ENCODE peak calls at places on chromosome 9, in eight cellular contexts. U is heart left ventricle, I is left ventricle myocardium inferior, D is ascending aorta, A is sigmoid colon, P is foreskin fibroblast, J is AG09319, W is GM13976. V is an unnamed sample.

GRCh38 chr9:102795532-102795931 is 199.6 kb upstream of the CYLC2 start:
- DNase-seq in W (no peak), I (no peak), U (no peak), J (no peak), A (no peak), D (no peak), P (no peak), V (no peak)

GRCh38 chr9:4333787-4334186 is 33.9 kb upstream of the GLIS3 start:
- DNase-seq in D (no peak), I (no peak), U (no peak), W (no peak), J (no peak), A (no peak), P (no peak), V (no peak)

GRCh38 chr9:37295796-37296195 is 126.7 kb upstream of the GRHPR start:
- DNase-seq in W (no peak), P (no peak), D (no peak), J (no peak), U (no peak), A (no peak), I (no peak), V (no peak)

GRCh38 chr9:73149371-73150067 is 2.1 kb upstream of the ANXA1 start:
- DNase-seq in J (no peak), W (peak), I (no peak), P (peak), U (no peak), A (no peak), D (no peak), V (peak)

GRCh38 chr9:5629312-5630037 is 568 bp downstream of the RIC1 start:
- DNase-seq in A (peak), J (no peak), I (peak), P (peak), U (peak), W (peak), D (no peak), V (peak)

GRCh38 chr9:38423939-38424843 is at the start of gene IGFBPL1:
- DNase-seq in J (no peak), W (peak), D (no peak), U (no peak), I (no peak), P (no peak), A (no peak), V (peak)

GRCh38 chr9:14260101-14260500 is 53.8 kb downstream of the NFIB start:
- DNase-seq in U (no peak), A (no peak), J (no peak), P (peak), I (no peak), W (no peak), D (no peak), V (no peak)

GRCh38 chr9:33466565-33467495 is 6.9 kb downstream of the NOL6 start:
- DNase-seq in I (peak), U (peak), P (no peak), J (no peak), W (peak), D (no peak), A (peak), V (no peak)

GRCh38 chr9:88339322-88339721 is 48.9 kb upstream of the SPIN1 start:
- DNase-seq in U (no peak), P (no peak), W (no peak), J (no peak), I (no peak), D (no peak), A (no peak), V (no peak)

GRCh38 chr9:17578911-17579793 is at the start of gene SH3GL2:
- DNase-seq in D (no peak), P (no peak), A (no peak), W (peak), U (peak), J (no peak), I (peak), V (peak)

GRCh38 chr9:11893331-11893730 is 799.9 kb upstream of the TYRP1 start:
- DNase-seq in P (peak), J (no peak), I (no peak), A (no peak), U (no peak), W (no peak), D (no peak), V (no peak)

GRCh38 chr9:118928723-118929122 is 440.5 kb downstream of the BRINP1 start:
- DNase-seq in I (no peak), D (no peak), J (no peak), P (no peak), W (no peak), A (no peak), U (no peak), V (no peak)

GRCh38 chr9:14301006-14301405 is 12.9 kb downstream of the NFIB start:
- DNase-seq in D (no peak), P (no peak), A (no peak), W (no peak), U (no peak), I (no peak), J (no peak), V (no peak)

GRCh38 chr9:86062845-86063693 is 36.3 kb downstream of the GOLM1 start:
- DNase-seq in D (no peak), J (no peak), I (no peak), W (no peak), U (no peak), A (no peak), P (no peak), V (no peak)

GRCh38 chr9:108634164-108634563 is 221.6 kb downstream of the ACTL7B start:
- DNase-seq in U (no peak), A (no peak), I (no peak), W (no peak), D (no peak), J (no peak), P (no peak), V (no peak)

GRCh38 chr9:109035684-109036423 is 22.6 kb upstream of the CTNNAL1 start:
- DNase-seq in J (no peak), A (no peak), D (no peak), W (no peak), P (peak), U (no peak), I (no peak), V (no peak)

GRCh38 chr9:87381746-87382145 is 115.9 kb upstream of the DAPK1 start:
- DNase-seq in D (no peak), P (no peak), W (no peak), A (no peak), U (no peak), J (no peak), I (no peak), V (no peak)

GRCh38 chr9:26356491-26356890 is 536.1 kb downstream of the CAAP1 start:
- DNase-seq in J (no peak), D (no peak), U (no peak), I (no peak), P (no peak), A (no peak), W (no peak), V (no peak)

GRCh38 chr9:120261419-120261818 is 318.5 kb downstream of the CDK5RAP2 start:
- DNase-seq in D (no peak), A (no peak), I (no peak), W (no peak), U (no peak), J (no peak), P (no peak), V (no peak)

GRCh38 chr9:126395439-126396212 is 69.0 kb downstream of the MVB12B start:
- DNase-seq in D (no peak), A (no peak), I (no peak), J (no peak), P (peak), W (no peak), U (no peak), V (no peak)

GRCh38 chr9:130448035-130448624 is 3.4 kb downstream of the ASS1 start:
- DNase-seq in D (no peak), I (no peak), P (no peak), U (no peak), J (peak), A (no peak), W (no peak), V (no peak)

GRCh38 chr9:129567842-129568559 is 52.9 kb downstream of the C9orf50 start:
- DNase-seq in W (no peak), D (no peak), A (no peak), J (no peak), I (no peak), U (peak), P (peak), V (no peak)

GRCh38 chr9:17318821-17319320 is 184.0 kb downstream of the CNTLN start:
- DNase-seq in P (peak), D (no peak), A (no peak), W (no peak), J (no peak), U (no peak), I (no peak), V (no peak)

GRCh38 chr9:23586906-23587305 is 239.1 kb downstream of the ELAVL2 start:
- DNase-seq in A (no peak), W (no peak), D (no peak), U (no peak), I (no peak), P (no peak), J (no peak), V (no peak)
- TF ChIP-seq CTCF in A (no peak), W (no peak), D (no peak), U (no peak), I (no peak), P (no peak), J (no peak), V (no peak)

DNA sequence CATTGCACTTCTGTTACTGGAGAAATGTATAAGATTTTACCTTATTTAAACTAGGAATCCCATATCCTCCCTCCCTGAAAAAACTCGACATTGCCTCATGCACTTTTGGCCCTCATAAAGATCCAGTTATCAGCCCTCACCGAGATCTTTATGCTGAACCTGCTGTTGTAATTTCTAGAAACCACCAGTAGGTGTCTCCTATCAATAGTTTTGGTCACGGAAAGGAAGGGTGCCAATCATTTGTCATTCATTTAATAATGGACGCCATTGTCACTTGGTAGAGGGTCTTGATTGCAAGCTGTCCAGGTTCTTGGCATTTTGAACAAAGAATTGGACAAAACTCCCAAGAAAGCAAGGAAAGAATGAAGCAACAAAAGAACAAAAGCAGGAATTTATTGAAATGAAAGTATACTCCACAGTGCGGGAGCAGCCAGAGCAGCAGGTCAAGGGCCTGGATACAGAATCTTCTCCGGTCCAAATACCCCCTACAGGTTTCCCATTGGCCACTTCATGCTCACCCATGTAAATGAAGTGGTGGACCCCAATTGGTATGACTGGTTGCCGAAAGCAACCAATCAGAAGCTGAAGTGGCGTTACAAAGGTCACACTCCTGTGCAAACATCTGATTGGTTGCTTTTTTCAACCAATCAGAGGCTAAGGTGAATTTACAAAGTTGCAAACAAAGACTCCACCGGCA is 524.3 kb downstream of the PSAT1 start:
- DNase-seq in U (no peak), J (no peak), P (no peak), A (no peak), D (no peak), I (no peak), W (peak), V (no peak)
- TF ChIP-seq CTCF in U (peak), J (peak), P (peak), A (peak), D (peak), I (peak), W (peak), V (peak)

GRCh38 chr9:761793-762190 is 79.7 kb upstream of the DMRT1 start:
- DNase-seq in P (no peak), U (no peak), A (peak), I (no peak), D (no peak), W (no peak), J (no peak), V (no peak)

GRCh38 chr9:762217-762616 is 79.3 kb upstream of the DMRT1 start:
- DNase-seq in D (no peak), A (peak), I (no peak), J (no peak), W (no peak), U (no peak), P (no peak), V (no peak)

GRCh38 chr9:764986-765385 is 76.5 kb upstream of the DMRT1 start:
- DNase-seq in D (no peak), I (no peak), P (no peak), J (no peak), W (no peak), A (peak), U (no peak), V (no peak)

GRCh38 chr9:763692-764091 is 77.8 kb upstream of the DMRT1 start:
- DNase-seq in I (no peak), P (no peak), A (no peak), D (no peak), U (no peak), J (no peak), W (no peak), V (no peak)

DNA sequence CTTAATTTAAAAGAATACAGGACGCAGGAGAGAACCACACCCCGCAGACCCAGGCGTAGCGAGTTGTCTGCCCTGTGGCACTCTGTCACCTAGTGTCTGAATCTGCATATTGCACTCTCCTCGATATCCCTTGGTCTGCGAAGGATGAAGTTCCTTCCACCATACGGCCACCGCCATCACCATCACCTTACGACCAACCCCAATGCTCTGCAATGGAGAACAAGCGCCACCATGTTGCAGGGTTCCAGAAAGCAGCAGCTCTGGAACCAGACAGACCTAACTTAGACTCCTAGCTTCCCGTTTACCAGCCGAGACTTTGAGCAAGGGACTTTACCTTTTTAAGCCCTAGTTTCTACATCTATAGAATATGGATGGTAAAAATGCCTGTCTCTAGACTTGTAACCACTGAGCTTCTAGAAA is 77.4 kb upstream of the DMRT1 start:
- DNase-seq in J (peak), U (peak), A (peak), D (no peak), P (peak), W (peak), I (peak), V (peak)
- TF ChIP-seq CTCF in J (peak), U (peak), A (peak), D (peak), P (peak), W (peak), I (peak), V (peak)

GRCh38 chr9:114296338-114296737 is 26.6 kb upstream of the ORM1 start:
- DNase-seq in I (no peak), J (no peak), D (no peak), W (no peak), P (no peak), A (no peak), U (no peak), V (no peak)
- TF ChIP-seq CTCF in I (no peak), J (no peak), D (no peak), W (no peak), P (no peak), A (no peak), U (no peak), V (no peak)

V was measured in GM06990.